ENCODE peak calls at places on chromosome 12, in ten cellular contexts. D, V, M, W, K, Y, N, E, U and P are unnamed samples.

GRCh38 chr12:53781218-53781801 is 29.5 kb upstream of the CISTR start:
- DNase-seq in Y (no peak), D (no peak), K (no peak), U (no peak), W (no peak), E (no peak), M (no peak), N (no peak), V (no peak), P (no peak)

GRCh38 chr12:34395056-34396005 is 373.0 kb downstream of the ALG10 start:
- DNase-seq in D (no peak), V (no peak), E (peak; percentile 9), Y (no peak), N (no peak), K (no peak), M (peak; percentile 15), W (no peak), U (peak; percentile 2), P (no peak)

GRCh38 chr12:111792155-111792876 is 25.6 kb downstream of the ALDH2 start:
- DNase-seq in M (peak; percentile 61), Y (peak; percentile 15), N (no peak), K (no peak), E (no peak), V (peak; percentile 77), W (no peak), U (peak; percentile 36), D (no peak), P (no peak)

GRCh38 chr12:125114365-125115141 is 49.3 kb downstream of the AACS start:
- DNase-seq in W (no peak), V (no peak), D (no peak), E (no peak), K (no peak), Y (no peak), M (no peak), N (no peak), U (no peak), P (no peak)

GRCh38 chr12:6821674-6822433 is at the start of gene GPR162:
- DNase-seq in E (peak; percentile 59), K (no peak), V (no peak), N (no peak), Y (peak; percentile 65), M (peak; percentile 52), W (no peak), U (peak; percentile 59), D (peak; percentile 62), P (peak; percentile 68)

GRCh38 chr12:28955491-28955890 is 193.6 kb upstream of the FAR2 start:
- DNase-seq in M (no peak), E (no peak), V (peak; percentile 83), N (no peak), U (no peak), W (no peak), D (peak; percentile 68), K (no peak), Y (peak; percentile 83), P (no peak)

GRCh38 chr12:77947326-77947725 is 116.6 kb downstream of the NAV3 start:
- DNase-seq in N (no peak), Y (peak; percentile 81), W (no peak), V (peak; percentile 62), K (no peak), E (no peak), M (no peak), U (no peak), D (peak; percentile 89), P (no peak)

GRCh38 chr12:54277823-54278276 is 2.1 kb downstream of the CBX5 start:
- DNase-seq in V (peak; percentile 34), M (no peak), N (no peak), Y (peak; percentile 61), E (no peak), W (no peak), U (no peak), D (peak; percentile 55), K (no peak), P (no peak)

GRCh38 chr12:127556487-127556886 is 710.5 kb upstream of the TMEM132C start:
- DNase-seq in U (no peak), K (no peak), E (no peak), D (no peak), V (no peak), W (no peak), M (no peak), Y (no peak), N (no peak), P (no peak)

GRCh38 chr12:102475355-102475754 is 5.0 kb downstream of the IGF1 start:
- DNase-seq in E (no peak), W (no peak), D (no peak), U (no peak), N (no peak), V (no peak), M (no peak), K (no peak), Y (peak; percentile 42), P (no peak)

GRCh38 chr12:123233505-123234299 is 466 bp downstream of the MTRFR start:
- DNase-seq in V (no peak), M (no peak), U (no peak), N (no peak), D (peak; percentile 39), K (no peak), W (no peak), E (no peak), Y (no peak), P (no peak)

GRCh38 chr12:123242083-123242904 is 9.1 kb downstream of the MTRFR start:
- DNase-seq in U (no peak), E (no peak), V (no peak), D (peak; percentile 34), N (no peak), K (no peak), W (no peak), Y (no peak), M (no peak), P (no peak)

GRCh38 chr12:123237646-123238329 is 4.6 kb downstream of the MTRFR start:
- DNase-seq in K (no peak), Y (peak; percentile 50), W (no peak), V (peak; percentile 76), D (peak; percentile 83), E (peak; percentile 30), U (peak; percentile 74), M (peak; percentile 69), N (peak; percentile 48), P (peak; percentile 49)

GRCh38 chr12:123238961-123239360 is 5.7 kb downstream of the MTRFR start:
- DNase-seq in M (no peak), N (no peak), V (no peak), E (no peak), Y (no peak), U (no peak), D (no peak), K (no peak), W (no peak), P (no peak)

GRCh38 chr12:123238330-123238682 is 5.1 kb downstream of the MTRFR start:
- DNase-seq in E (no peak), K (no peak), W (no peak), D (no peak), U (no peak), M (no peak), N (no peak), Y (no peak), V (no peak), P (no peak)
- TF ChIP-seq CTCF in E (no peak), K (no peak), W (no peak), D (no peak), U (no peak), M (no peak), N (no peak), Y (no peak), V (no peak), P (peak; percentile 26)

DNA sequence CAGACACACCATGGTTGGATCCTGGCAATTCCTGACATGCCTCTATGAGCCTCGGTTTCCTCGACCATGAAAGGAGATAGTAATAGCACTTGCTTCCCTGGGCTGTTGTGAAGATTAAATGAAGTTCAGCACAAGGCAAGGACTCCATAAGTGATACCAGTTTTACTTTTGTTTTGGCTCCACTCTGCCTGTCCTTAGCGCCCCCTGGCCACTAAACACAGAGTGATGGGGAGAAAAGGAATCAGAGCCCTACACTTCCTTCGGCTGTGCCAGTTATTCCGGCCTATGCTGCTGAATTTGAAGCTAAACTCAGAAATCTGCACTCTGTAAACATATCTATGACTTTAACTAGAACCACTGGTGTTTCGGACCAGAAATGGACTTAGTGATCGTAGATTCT is 173.8 kb downstream of the C12orf75 start:
- DNase-seq in E (no peak), N (no peak), D (no peak), Y (no peak), W (no peak), K (no peak), V (no peak), U (no peak), M (no peak), P (no peak)
- TF ChIP-seq CTCF in E (no peak), N (no peak), D (peak; percentile 21), Y (no peak), W (no peak), K (peak; percentile 37), V (no peak), U (no peak), M (no peak), P (no peak)

GRCh38 chr12:69580074-69580473 is 5.2 kb upstream of the CCT2 start:
- DNase-seq in U (no peak), M (no peak), E (no peak), N (no peak), D (no peak), K (no peak), W (no peak), V (no peak), Y (no peak), P (no peak)

GRCh38 chr12:69578283-69578682 is 7.0 kb upstream of the CCT2 start:
- DNase-seq in K (no peak), E (no peak), Y (no peak), N (no peak), V (no peak), U (no peak), D (no peak), W (no peak), M (no peak), P (no peak)

GRCh38 chr12:69585189-69586062 is at the start of gene CCT2:
- DNase-seq in Y (peak; percentile 92), K (peak; percentile 85), V (peak; percentile 91), E (peak; percentile 88), M (peak; percentile 98), N (peak; percentile 90), U (peak; percentile 98), W (peak; percentile 70), D (peak; percentile 96), P (peak; percentile 90)

GRCh38 chr12:69579029-69579428 is 6.2 kb upstream of the CCT2 start:
- DNase-seq in D (no peak), E (no peak), V (no peak), M (no peak), K (no peak), N (no peak), Y (no peak), W (no peak), U (no peak), P (no peak)

GRCh38 chr12:69583203-69583602 is 2.1 kb upstream of the CCT2 start:
- DNase-seq in N (no peak), D (no peak), E (no peak), K (peak; percentile 10), V (no peak), Y (no peak), M (no peak), U (no peak), W (no peak), P (no peak)
- TF ChIP-seq CTCF in N (no peak), D (peak; percentile 32), E (no peak), K (peak; percentile 58), V (no peak), Y (peak; percentile 7), M (no peak), U (no peak), W (peak; percentile 7), P (no peak)

DNA sequence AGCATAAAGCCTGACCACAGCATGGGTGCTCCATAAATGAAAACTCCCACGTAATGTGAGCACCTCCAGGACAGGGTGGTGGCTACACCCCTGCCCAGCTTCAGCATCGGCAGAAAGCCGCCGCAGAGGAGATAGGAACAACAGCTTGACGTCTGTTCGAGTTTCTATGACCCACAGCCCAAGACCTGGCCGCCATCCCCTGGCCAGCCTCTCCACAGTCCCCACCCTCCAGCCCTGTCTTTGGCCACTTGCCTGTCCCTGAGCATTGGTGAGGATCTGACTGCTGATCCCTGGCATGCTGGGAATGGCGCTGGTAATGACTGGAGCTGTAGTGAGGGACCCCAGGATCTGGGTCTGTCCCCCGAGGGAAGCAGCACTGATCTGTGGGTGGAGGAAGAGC is 21.3 kb downstream of the POU6F1 start:
- DNase-seq in V (no peak), M (no peak), W (no peak), E (no peak), N (no peak), D (no peak), U (no peak), Y (no peak), K (no peak), P (no peak)
- TF ChIP-seq CTCF in V (no peak), M (no peak), W (no peak), E (no peak), N (no peak), D (no peak), U (no peak), Y (no peak), K (no peak), P (no peak)